ENCODE peak calls at places on chromosomes 4 and X, in eight cellular contexts. One of them, this sample, is unnamed.

GRCh38 chr4:140764785-140765392 is 8.7 kb upstream of the TBC1D9 start:
- DNase-seq in heart left ventricle: no peak
- DNase-seq in CD8-positive, alpha-beta memory T cell: no peak
- DNase-seq in left lung: no peak
- DNase-seq in endothelial cell of umbilical vein: no peak
- DNase-seq in upper lobe of right lung: no peak
- DNase-seq in pancreas: peak; percentile 86
- DNase-seq in Panc1: no peak
- DNase-seq in this sample: no peak

GRCh38 chrX:3295731-3296130 is 50.7 kb downstream of the MXRA5 start:
- DNase-seq in upper lobe of right lung: no peak
- DNase-seq in endothelial cell of umbilical vein: peak; percentile 6
- DNase-seq in CD8-positive, alpha-beta memory T cell: no peak
- DNase-seq in pancreas: no peak
- DNase-seq in heart left ventricle: no peak
- DNase-seq in left lung: no peak
- DNase-seq in Panc1: no peak
- DNase-seq in this sample: peak; percentile 0

GRCh38 chrX:96692454-96692853 is 7.8 kb downstream of the DIAPH2 start:
- DNase-seq in upper lobe of right lung: no peak
- DNase-seq in heart left ventricle: no peak
- DNase-seq in left lung: no peak
- DNase-seq in pancreas: no peak
- DNase-seq in Panc1: no peak
- DNase-seq in endothelial cell of umbilical vein: no peak
- DNase-seq in CD8-positive, alpha-beta memory T cell: no peak
- DNase-seq in this sample: no peak

GRCh38 chr4:166284221-166284620 is 411.2 kb downstream of the TLL1 start:
- DNase-seq in pancreas: no peak
- DNase-seq in endothelial cell of umbilical vein: no peak
- DNase-seq in heart left ventricle: no peak
- DNase-seq in Panc1: no peak
- DNase-seq in upper lobe of right lung: no peak
- DNase-seq in CD8-positive, alpha-beta memory T cell: no peak
- DNase-seq in left lung: no peak
- DNase-seq in this sample: no peak

GRCh38 chr4:71411976-71412375 is 73.2 kb downstream of the SLC4A4 start:
- DNase-seq in Panc1: no peak
- DNase-seq in pancreas: no peak
- DNase-seq in heart left ventricle: no peak
- DNase-seq in left lung: no peak
- DNase-seq in endothelial cell of umbilical vein: no peak
- DNase-seq in upper lobe of right lung: no peak
- DNase-seq in CD8-positive, alpha-beta memory T cell: no peak
- DNase-seq in this sample: no peak

GRCh38 chrX:96883608-96884007 is at the start of gene RPA4:
- DNase-seq in Panc1: no peak
- DNase-seq in upper lobe of right lung: no peak
- DNase-seq in pancreas: no peak
- DNase-seq in heart left ventricle: no peak
- DNase-seq in CD8-positive, alpha-beta memory T cell: no peak
- DNase-seq in endothelial cell of umbilical vein: no peak
- DNase-seq in left lung: no peak
- DNase-seq in this sample: no peak

GRCh38 chr4:169902658-169903345 is 123.4 kb downstream of the MFAP3L start:
- DNase-seq in endothelial cell of umbilical vein: no peak
- DNase-seq in heart left ventricle: no peak
- DNase-seq in left lung: no peak
- DNase-seq in upper lobe of right lung: no peak
- DNase-seq in Panc1: no peak
- DNase-seq in pancreas: no peak
- DNase-seq in CD8-positive, alpha-beta memory T cell: no peak
- DNase-seq in this sample: no peak

GRCh38 chr4:136562842-136563241 is 969.5 kb downstream of the PCDH18 start:
- DNase-seq in pancreas: no peak
- DNase-seq in Panc1: no peak
- DNase-seq in upper lobe of right lung: no peak
- DNase-seq in CD8-positive, alpha-beta memory T cell: no peak
- DNase-seq in left lung: no peak
- DNase-seq in endothelial cell of umbilical vein: no peak
- DNase-seq in heart left ventricle: no peak
- DNase-seq in this sample: no peak

GRCh38 chr4:41281038-41281634 is 24.4 kb downstream of the UCHL1 start:
- DNase-seq in left lung: no peak
- DNase-seq in CD8-positive, alpha-beta memory T cell: peak; percentile 28
- DNase-seq in Panc1: peak; percentile 75
- DNase-seq in endothelial cell of umbilical vein: peak; percentile 87
- DNase-seq in heart left ventricle: no peak
- DNase-seq in upper lobe of right lung: no peak
- DNase-seq in pancreas: peak; percentile 25
- DNase-seq in this sample: peak; percentile 74

GRCh38 chr4:73674451-73674919 is 54.2 kb upstream of the RASSF6 start:
- DNase-seq in upper lobe of right lung: no peak
- DNase-seq in CD8-positive, alpha-beta memory T cell: no peak
- DNase-seq in heart left ventricle: no peak
- DNase-seq in Panc1: no peak
- DNase-seq in endothelial cell of umbilical vein: no peak
- DNase-seq in pancreas: no peak
- DNase-seq in left lung: no peak
- DNase-seq in this sample: no peak

GRCh38 chr4:6917445-6918241 is 8.0 kb downstream of the TBC1D14 start:
- DNase-seq in Panc1: no peak
- DNase-seq in endothelial cell of umbilical vein: peak; percentile 55
- DNase-seq in left lung: peak; percentile 90
- DNase-seq in pancreas: peak; percentile 49
- DNase-seq in heart left ventricle: peak; percentile 75
- DNase-seq in upper lobe of right lung: peak; percentile 91
- DNase-seq in CD8-positive, alpha-beta memory T cell: no peak
- DNase-seq in this sample: peak; percentile 95

GRCh38 chr4:186651624-186652023 is 72.0 kb downstream of the FAT1 start:
- DNase-seq in heart left ventricle: peak; percentile 82
- DNase-seq in pancreas: peak; percentile 87
- DNase-seq in Panc1: no peak
- DNase-seq in left lung: no peak
- DNase-seq in CD8-positive, alpha-beta memory T cell: no peak
- DNase-seq in endothelial cell of umbilical vein: peak; percentile 37
- DNase-seq in upper lobe of right lung: no peak
- DNase-seq in this sample: no peak

GRCh38 chr4:39702716-39703115 is 4.8 kb downstream of the UBE2K start:
- DNase-seq in left lung: no peak
- DNase-seq in heart left ventricle: no peak
- DNase-seq in pancreas: no peak
- DNase-seq in upper lobe of right lung: no peak
- DNase-seq in Panc1: no peak
- DNase-seq in CD8-positive, alpha-beta memory T cell: no peak
- DNase-seq in endothelial cell of umbilical vein: no peak
- DNase-seq in this sample: no peak

GRCh38 chr4:39706334-39706733 is 8.4 kb downstream of the UBE2K start:
- DNase-seq in upper lobe of right lung: no peak
- DNase-seq in heart left ventricle: peak; percentile 74
- DNase-seq in Panc1: no peak
- DNase-seq in pancreas: peak; percentile 42
- DNase-seq in left lung: no peak
- DNase-seq in CD8-positive, alpha-beta memory T cell: no peak
- DNase-seq in endothelial cell of umbilical vein: peak; percentile 62
- DNase-seq in this sample: peak; percentile 67

GRCh38 chr4:39710098-39710896 is 12.4 kb downstream of the UBE2K start:
- DNase-seq in endothelial cell of umbilical vein: no peak
- DNase-seq in upper lobe of right lung: no peak
- DNase-seq in Panc1: no peak
- DNase-seq in pancreas: no peak
- DNase-seq in CD8-positive, alpha-beta memory T cell: no peak
- DNase-seq in left lung: no peak
- DNase-seq in heart left ventricle: no peak
- DNase-seq in this sample: no peak

DNA sequence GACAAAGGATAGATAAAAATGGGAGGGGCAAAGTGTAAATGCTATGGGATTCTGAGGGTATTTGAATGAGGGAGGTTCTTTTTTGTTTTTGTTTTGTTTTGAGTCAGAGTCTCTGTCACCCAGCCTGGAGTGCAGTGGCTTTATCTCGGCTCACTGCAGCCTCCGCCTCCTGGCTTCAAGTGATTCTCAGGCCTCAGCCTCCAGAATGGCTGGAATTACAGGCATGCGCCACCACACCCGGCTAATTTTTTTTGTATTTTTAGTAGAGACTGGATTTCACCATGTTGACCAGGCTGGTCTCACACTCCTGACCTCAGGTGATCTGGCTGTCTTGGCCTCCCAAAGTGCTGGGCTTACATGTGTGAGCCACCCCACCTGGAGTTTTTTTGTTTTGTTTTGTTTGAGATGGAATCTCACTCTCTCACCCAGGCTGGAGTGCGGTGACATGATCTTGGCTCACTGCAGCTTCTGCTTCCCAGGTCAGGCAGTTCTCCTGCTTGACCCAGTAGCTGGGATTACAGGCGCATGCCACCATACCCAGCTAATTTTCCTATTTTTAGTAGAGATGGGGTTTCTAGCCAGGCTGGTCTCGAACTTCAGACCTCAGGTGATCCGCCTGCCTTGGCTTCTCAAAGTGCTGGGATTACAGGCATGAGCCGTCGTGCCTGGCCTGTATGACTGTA is 9.0 kb downstream of the UBE2K start:
- DNase-seq in pancreas: no peak
- DNase-seq in endothelial cell of umbilical vein: no peak
- DNase-seq in upper lobe of right lung: no peak
- DNase-seq in heart left ventricle: no peak
- DNase-seq in CD8-positive, alpha-beta memory T cell: no peak
- DNase-seq in Panc1: no peak
- DNase-seq in left lung: no peak
- DNase-seq in this sample: no peak
- H3K27ac ChIP-seq in pancreas: no peak overlapping the region
- H3K27ac ChIP-seq in endothelial cell of umbilical vein: no peak overlapping the region
- H3K27ac ChIP-seq in upper lobe of right lung: no peak overlapping the region
- H3K27ac ChIP-seq in heart left ventricle: peak overlapping the region; percentile 32
- H3K27ac ChIP-seq in CD8-positive, alpha-beta memory T cell: no peak overlapping the region
- H3K27ac ChIP-seq in Panc1: peak overlapping the region; percentile 2
- H3K27ac ChIP-seq in left lung: no peak overlapping the region
- H3K27ac ChIP-seq in this sample: peak overlapping the region; percentile 43

DNA sequence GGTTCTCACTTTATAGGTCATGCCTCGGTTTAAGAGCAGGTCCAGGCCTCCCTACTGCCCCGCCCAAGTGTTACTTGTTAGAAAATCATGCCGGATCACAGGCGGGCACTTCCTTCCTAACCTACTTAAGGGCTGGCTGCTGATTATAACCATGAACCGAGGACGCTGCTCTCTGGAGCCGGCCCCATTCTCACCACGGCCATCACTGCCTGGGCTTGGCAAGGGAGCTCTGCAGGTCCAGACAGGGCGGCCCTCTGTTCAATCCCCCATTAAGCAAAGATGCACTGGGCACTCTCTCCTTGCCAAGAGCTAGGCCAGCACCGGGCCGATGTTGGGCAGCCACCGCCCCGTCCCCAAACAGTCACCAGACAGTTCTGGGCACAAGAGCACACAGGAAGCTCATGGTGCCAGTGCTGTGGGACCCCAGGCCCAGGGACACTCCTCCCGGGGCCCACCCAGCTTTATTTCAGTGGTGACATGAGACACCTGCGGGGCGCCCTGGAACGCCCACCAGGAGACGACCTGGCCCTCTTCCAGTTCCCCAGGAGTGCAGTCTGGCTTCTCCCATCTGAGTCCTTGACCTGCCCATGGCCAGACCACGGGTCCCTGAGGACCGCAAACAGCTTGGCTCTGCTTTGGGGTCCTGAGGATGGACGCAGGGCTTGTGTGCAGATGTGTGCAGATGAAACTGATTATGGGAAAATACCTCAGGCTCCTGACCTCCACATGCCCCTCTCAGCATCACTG is 44.0 kb downstream of the ABLIM2 start:
- DNase-seq in pancreas: no peak
- DNase-seq in left lung: no peak
- DNase-seq in upper lobe of right lung: no peak
- DNase-seq in heart left ventricle: no peak
- DNase-seq in CD8-positive, alpha-beta memory T cell: no peak
- DNase-seq in endothelial cell of umbilical vein: no peak
- DNase-seq in Panc1: no peak
- DNase-seq in this sample: peak; percentile 37
- H3K4me1 ChIP-seq in pancreas: peaks cover 23% of the 10 kb centered on the region
- H3K4me1 ChIP-seq in left lung: no peaks in the 10 kb centered on the region
- H3K4me1 ChIP-seq in upper lobe of right lung: no peaks in the 10 kb centered on the region
- H3K4me1 ChIP-seq in heart left ventricle: peaks cover 50% of the 10 kb centered on the region
- H3K4me1 ChIP-seq in CD8-positive, alpha-beta memory T cell: peaks cover 10% of the 10 kb centered on the region
- H3K4me1 ChIP-seq in endothelial cell of umbilical vein: no peaks in the 10 kb centered on the region
- H3K4me1 ChIP-seq in Panc1: no peaks in the 10 kb centered on the region
- H3K4me1 ChIP-seq in this sample: peaks cover 3% of the 10 kb centered on the region

GRCh38 chr4:53830511-53830910 is 233.9 kb downstream of the CHIC2 start:
- DNase-seq in endothelial cell of umbilical vein: no peak
- DNase-seq in left lung: no peak
- DNase-seq in upper lobe of right lung: no peak
- DNase-seq in Panc1: no peak
- DNase-seq in pancreas: no peak
- DNase-seq in heart left ventricle: no peak
- DNase-seq in CD8-positive, alpha-beta memory T cell: no peak
- DNase-seq in this sample: no peak

DNA sequence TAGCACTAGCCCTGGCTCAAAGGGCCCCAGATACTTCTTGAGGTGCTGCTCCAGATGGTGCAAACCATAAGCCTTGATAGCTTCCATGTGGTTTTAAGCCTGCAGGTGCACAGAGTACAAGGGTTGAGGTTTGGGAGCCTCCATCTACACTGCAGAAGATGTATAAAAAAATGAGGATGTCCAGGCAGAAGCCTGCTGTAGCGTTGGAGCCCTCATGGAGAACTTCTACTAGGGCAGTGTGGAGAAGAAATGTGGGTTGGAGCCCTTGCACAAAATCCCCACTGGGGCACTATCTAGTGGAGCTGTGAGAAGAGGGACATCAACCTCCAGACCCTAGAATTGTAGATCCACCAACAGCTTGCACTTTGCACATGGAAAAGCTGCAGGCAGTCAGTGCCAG is 231.9 kb downstream of the CHIC2 start:
- DNase-seq in endothelial cell of umbilical vein: no peak
- DNase-seq in CD8-positive, alpha-beta memory T cell: no peak
- DNase-seq in Panc1: no peak
- DNase-seq in left lung: no peak
- DNase-seq in pancreas: no peak
- DNase-seq in heart left ventricle: no peak
- DNase-seq in upper lobe of right lung: no peak
- DNase-seq in this sample: no peak
- H3K27me3 ChIP-seq in endothelial cell of umbilical vein: no peaks in the 10 kb centered on the region
- H3K27me3 ChIP-seq in CD8-positive, alpha-beta memory T cell: no peaks in the 10 kb centered on the region
- H3K27me3 ChIP-seq in Panc1: no peaks in the 10 kb centered on the region
- H3K27me3 ChIP-seq in left lung: no peaks in the 10 kb centered on the region
- H3K27me3 ChIP-seq in pancreas: no peaks in the 10 kb centered on the region
- H3K27me3 ChIP-seq in heart left ventricle: no peaks in the 10 kb centered on the region
- H3K27me3 ChIP-seq in upper lobe of right lung: no peaks in the 10 kb centered on the region
- H3K27me3 ChIP-seq in this sample: no peaks in the 10 kb centered on the region

GRCh38 chr4:87030606-87031441 is 96.0 kb downstream of the AFF1 start:
- DNase-seq in CD8-positive, alpha-beta memory T cell: no peak
- DNase-seq in heart left ventricle: no peak
- DNase-seq in left lung: no peak
- DNase-seq in pancreas: no peak
- DNase-seq in upper lobe of right lung: no peak
- DNase-seq in endothelial cell of umbilical vein: peak; percentile 53
- DNase-seq in Panc1: no peak
- DNase-seq in this sample: no peak
- H3K27ac ChIP-seq in CD8-positive, alpha-beta memory T cell: no peak overlapping the region
- H3K27ac ChIP-seq in heart left ventricle: peak overlapping the region; percentile 83
- H3K27ac ChIP-seq in left lung: peak overlapping the region; percentile 66
- H3K27ac ChIP-seq in pancreas: peak overlapping the region; percentile 51
- H3K27ac ChIP-seq in upper lobe of right lung: peak overlapping the region; percentile 27
- H3K27ac ChIP-seq in endothelial cell of umbilical vein: no peak overlapping the region
- H3K27ac ChIP-seq in Panc1: no peak overlapping the region
- H3K27ac ChIP-seq in this sample: peak overlapping the region; percentile 74

This sample was measured in small intestine.